ENCODE peak calls at places on chromosomes 2 and 18, in nine cellular contexts. One of them, this sample, is unnamed.

GRCh38 chr2:9663008-9663879 is 32.4 kb upstream of the YWHAQ start:
- DNase-seq in activated CD8-positive, alpha-beta T cell treated with anti-CD3 and anti-CD28 coated beads for 36 hours: no peak
- DNase-seq in choroid plexus epithelial cell: no peak
- DNase-seq in Caco-2: no peak
- DNase-seq in heart right ventricle: no peak
- DNase-seq in retinal pigment epithelial cell: no peak
- DNase-seq in D721Med: no peak
- DNase-seq in WERI-Rb-1: no peak
- DNase-seq in A549: no peak
- DNase-seq in this sample: no peak

GRCh38 chr2:167140767-167141166 is 252.5 kb downstream of the XIRP2 start:
- DNase-seq in WERI-Rb-1: no peak
- DNase-seq in D721Med: no peak
- DNase-seq in Caco-2: no peak
- DNase-seq in choroid plexus epithelial cell: peak
- DNase-seq in retinal pigment epithelial cell: peak
- DNase-seq in A549: no peak
- DNase-seq in activated CD8-positive, alpha-beta T cell treated with anti-CD3 and anti-CD28 coated beads for 36 hours: no peak
- DNase-seq in heart right ventricle: peak
- DNase-seq in this sample: peak

GRCh38 chr18:3463052-3463451 is 13.1 kb downstream of the TGIF1 start:
- DNase-seq in activated CD8-positive, alpha-beta T cell treated with anti-CD3 and anti-CD28 coated beads for 36 hours: no peak
- DNase-seq in choroid plexus epithelial cell: peak
- DNase-seq in heart right ventricle: no peak
- DNase-seq in WERI-Rb-1: no peak
- DNase-seq in D721Med: no peak
- DNase-seq in retinal pigment epithelial cell: no peak
- DNase-seq in Caco-2: no peak
- DNase-seq in A549: no peak
- DNase-seq in this sample: no peak

GRCh38 chr2:173858297-173858731 is 106.9 kb downstream of the SP3 start:
- DNase-seq in heart right ventricle: no peak
- DNase-seq in A549: no peak
- DNase-seq in D721Med: no peak
- DNase-seq in retinal pigment epithelial cell: no peak
- DNase-seq in Caco-2: no peak
- DNase-seq in WERI-Rb-1: no peak
- DNase-seq in choroid plexus epithelial cell: no peak
- DNase-seq in activated CD8-positive, alpha-beta T cell treated with anti-CD3 and anti-CD28 coated beads for 36 hours: no peak
- DNase-seq in this sample: no peak

GRCh38 chr2:52144588-52144987 is 1112.7 kb upstream of the NRXN1 start:
- DNase-seq in retinal pigment epithelial cell: no peak
- DNase-seq in WERI-Rb-1: no peak
- DNase-seq in heart right ventricle: no peak
- DNase-seq in choroid plexus epithelial cell: peak
- DNase-seq in Caco-2: no peak
- DNase-seq in D721Med: no peak
- DNase-seq in A549: no peak
- DNase-seq in activated CD8-positive, alpha-beta T cell treated with anti-CD3 and anti-CD28 coated beads for 36 hours: no peak
- DNase-seq in this sample: no peak

GRCh38 chr2:12313445-12314118 is 403.2 kb upstream of the TRIB2 start:
- DNase-seq in D721Med: no peak
- DNase-seq in activated CD8-positive, alpha-beta T cell treated with anti-CD3 and anti-CD28 coated beads for 36 hours: no peak
- DNase-seq in retinal pigment epithelial cell: no peak
- DNase-seq in choroid plexus epithelial cell: no peak
- DNase-seq in Caco-2: no peak
- DNase-seq in WERI-Rb-1: no peak
- DNase-seq in A549: no peak
- DNase-seq in heart right ventricle: peak
- DNase-seq in this sample: no peak

GRCh38 chr2:221465776-221466175 is 106.3 kb downstream of the EPHA4 start:
- DNase-seq in heart right ventricle: no peak
- DNase-seq in Caco-2: no peak
- DNase-seq in A549: no peak
- DNase-seq in D721Med: no peak
- DNase-seq in retinal pigment epithelial cell: no peak
- DNase-seq in activated CD8-positive, alpha-beta T cell treated with anti-CD3 and anti-CD28 coated beads for 36 hours: no peak
- DNase-seq in WERI-Rb-1: no peak
- DNase-seq in choroid plexus epithelial cell: no peak
- DNase-seq in this sample: no peak

GRCh38 chr2:215839816-215840215 is 173.5 kb downstream of the MREG start:
- DNase-seq in choroid plexus epithelial cell: no peak
- DNase-seq in activated CD8-positive, alpha-beta T cell treated with anti-CD3 and anti-CD28 coated beads for 36 hours: no peak
- DNase-seq in heart right ventricle: no peak
- DNase-seq in D721Med: no peak
- DNase-seq in WERI-Rb-1: no peak
- DNase-seq in Caco-2: no peak
- DNase-seq in retinal pigment epithelial cell: no peak
- DNase-seq in A549: no peak
- DNase-seq in this sample: no peak

GRCh38 chr2:54560146-54560881 is 104.2 kb downstream of the SPTBN1 start:
- DNase-seq in D721Med: no peak
- DNase-seq in heart right ventricle: no peak
- DNase-seq in Caco-2: no peak
- DNase-seq in A549: peak
- DNase-seq in activated CD8-positive, alpha-beta T cell treated with anti-CD3 and anti-CD28 coated beads for 36 hours: peak
- DNase-seq in retinal pigment epithelial cell: no peak
- DNase-seq in choroid plexus epithelial cell: peak
- DNase-seq in WERI-Rb-1: no peak
- DNase-seq in this sample: no peak

GRCh38 chr18:9599328-9599727 is 15.0 kb downstream of the PPP4R1 start:
- DNase-seq in activated CD8-positive, alpha-beta T cell treated with anti-CD3 and anti-CD28 coated beads for 36 hours: no peak
- DNase-seq in D721Med: no peak
- DNase-seq in A549: no peak
- DNase-seq in retinal pigment epithelial cell: no peak
- DNase-seq in choroid plexus epithelial cell: no peak
- DNase-seq in WERI-Rb-1: no peak
- DNase-seq in heart right ventricle: no peak
- DNase-seq in Caco-2: no peak
- DNase-seq in this sample: no peak

GRCh38 chr18:51266736-51267135 is 69.3 kb upstream of the MEX3C start:
- DNase-seq in WERI-Rb-1: no peak
- DNase-seq in activated CD8-positive, alpha-beta T cell treated with anti-CD3 and anti-CD28 coated beads for 36 hours: no peak
- DNase-seq in D721Med: no peak
- DNase-seq in Caco-2: no peak
- DNase-seq in A549: no peak
- DNase-seq in heart right ventricle: no peak
- DNase-seq in retinal pigment epithelial cell: no peak
- DNase-seq in choroid plexus epithelial cell: peak
- DNase-seq in this sample: peak

GRCh38 chr18:40006553-40007073 is 1948.4 kb upstream of the PIK3C3 start:
- DNase-seq in activated CD8-positive, alpha-beta T cell treated with anti-CD3 and anti-CD28 coated beads for 36 hours: no peak
- DNase-seq in A549: no peak
- DNase-seq in Caco-2: peak
- DNase-seq in retinal pigment epithelial cell: no peak
- DNase-seq in WERI-Rb-1: no peak
- DNase-seq in choroid plexus epithelial cell: no peak
- DNase-seq in D721Med: no peak
- DNase-seq in heart right ventricle: no peak
- DNase-seq in this sample: no peak

GRCh38 chr2:51813245-51813644 is 781.3 kb upstream of the NRXN1 start:
- DNase-seq in A549: no peak
- DNase-seq in WERI-Rb-1: no peak
- DNase-seq in retinal pigment epithelial cell: no peak
- DNase-seq in Caco-2: no peak
- DNase-seq in D721Med: no peak
- DNase-seq in choroid plexus epithelial cell: peak
- DNase-seq in activated CD8-positive, alpha-beta T cell treated with anti-CD3 and anti-CD28 coated beads for 36 hours: no peak
- DNase-seq in heart right ventricle: no peak
- DNase-seq in this sample: peak

GRCh38 chr2:180761224-180761623 is 219.2 kb upstream of the UBE2E3 start:
- DNase-seq in activated CD8-positive, alpha-beta T cell treated with anti-CD3 and anti-CD28 coated beads for 36 hours: no peak
- DNase-seq in A549: no peak
- DNase-seq in choroid plexus epithelial cell: peak
- DNase-seq in heart right ventricle: no peak
- DNase-seq in retinal pigment epithelial cell: no peak
- DNase-seq in D721Med: no peak
- DNase-seq in WERI-Rb-1: no peak
- DNase-seq in Caco-2: no peak
- DNase-seq in this sample: no peak

DNA sequence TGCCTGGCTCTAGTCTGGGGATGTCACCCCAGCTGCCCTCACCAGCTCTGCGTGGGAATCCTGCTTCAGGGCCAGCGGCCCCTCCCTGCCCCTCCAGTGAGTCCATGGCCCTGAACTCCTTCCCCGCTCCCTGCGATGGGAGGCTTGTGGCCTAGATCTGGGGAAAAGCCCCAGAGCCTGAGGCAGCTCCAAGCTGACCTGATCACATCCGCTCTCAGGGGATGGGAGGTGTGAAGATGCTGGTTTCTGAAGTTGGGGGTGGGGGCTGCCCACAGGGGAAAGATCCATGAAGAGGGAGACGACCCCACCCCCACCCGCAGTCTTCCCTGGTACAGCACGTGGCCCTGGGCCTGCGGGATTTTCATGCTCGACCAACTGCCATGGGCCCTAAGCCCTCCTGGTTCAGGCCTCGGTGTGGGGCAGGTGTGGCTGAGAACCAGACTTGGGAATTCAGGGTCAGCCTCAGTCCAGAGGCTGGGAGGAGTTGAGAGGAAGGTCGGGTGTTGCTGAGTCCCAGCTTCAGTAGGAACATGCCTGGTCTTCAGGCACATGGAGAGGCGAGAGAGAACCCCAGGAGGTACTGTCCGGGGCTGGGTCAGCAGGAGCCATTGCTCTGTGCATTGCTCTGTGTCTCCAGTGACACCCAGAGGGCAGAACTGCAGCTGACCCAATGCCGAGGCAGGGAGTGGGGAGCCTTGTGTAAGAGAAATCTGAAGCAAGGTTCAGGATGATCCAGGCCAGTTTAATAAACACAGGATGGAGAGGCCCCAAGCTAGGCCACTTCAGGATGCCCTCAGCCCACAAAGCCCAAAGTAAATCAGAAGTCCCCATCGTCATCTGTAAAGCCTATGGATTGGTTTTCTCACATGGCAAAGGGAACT is 115.1 kb downstream of the CAPN13 start:
- DNase-seq in activated CD8-positive, alpha-beta T cell treated with anti-CD3 and anti-CD28 coated beads for 36 hours: no peak
- DNase-seq in Caco-2: no peak
- DNase-seq in D721Med: no peak
- DNase-seq in A549: no peak
- DNase-seq in choroid plexus epithelial cell: peak
- DNase-seq in WERI-Rb-1: peak
- DNase-seq in retinal pigment epithelial cell: no peak
- DNase-seq in heart right ventricle: no peak
- DNase-seq in this sample: peak
- TF ChIP-seq CTCF in activated CD8-positive, alpha-beta T cell treated with anti-CD3 and anti-CD28 coated beads for 36 hours: no peak
- TF ChIP-seq CTCF in Caco-2: peak
- TF ChIP-seq CTCF in D721Med: no peak
- TF ChIP-seq CTCF in A549: peak
- TF ChIP-seq CTCF in choroid plexus epithelial cell: peak
- TF ChIP-seq CTCF in WERI-Rb-1: peak
- TF ChIP-seq CTCF in retinal pigment epithelial cell: peak
- TF ChIP-seq CTCF in heart right ventricle: no peak
- TF ChIP-seq CTCF in this sample: peak

DNA sequence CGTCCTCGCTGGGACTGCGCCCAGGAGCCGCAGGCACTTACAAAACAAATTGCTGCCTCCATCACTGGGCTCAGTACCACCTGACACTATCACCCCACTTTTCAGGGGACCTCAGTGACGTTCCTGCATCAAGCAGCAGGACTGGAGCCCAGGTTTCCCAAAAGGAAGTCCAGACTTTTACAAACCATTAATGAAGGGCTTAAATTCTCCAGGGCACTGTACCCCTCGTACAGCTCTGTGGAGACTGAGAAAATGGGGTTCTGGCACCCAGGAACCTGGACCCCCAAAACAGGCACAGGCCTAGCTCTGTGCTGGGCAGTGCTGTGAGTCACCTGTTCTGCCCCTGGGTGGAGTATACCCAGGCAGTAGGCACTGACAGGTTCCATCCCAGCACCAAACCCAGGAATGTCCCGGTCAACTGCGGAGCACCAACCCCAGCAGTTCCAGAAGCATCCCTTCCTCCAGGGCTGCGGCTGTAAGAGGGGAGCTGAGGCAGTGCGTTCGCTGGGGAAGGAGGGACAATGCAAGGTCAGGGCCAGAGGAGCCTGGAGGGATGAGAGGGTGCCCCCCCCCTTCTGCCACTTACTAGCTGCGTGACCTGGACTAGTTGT is 24.6 kb upstream of the NOTO start:
- DNase-seq in A549: peak
- DNase-seq in retinal pigment epithelial cell: no peak
- DNase-seq in Caco-2: no peak
- DNase-seq in WERI-Rb-1: no peak
- DNase-seq in D721Med: no peak
- DNase-seq in heart right ventricle: no peak
- DNase-seq in activated CD8-positive, alpha-beta T cell treated with anti-CD3 and anti-CD28 coated beads for 36 hours: no peak
- DNase-seq in choroid plexus epithelial cell: no peak
- DNase-seq in this sample: no peak
- TF ChIP-seq CTCF in A549: peak
- TF ChIP-seq CTCF in retinal pigment epithelial cell: no peak
- TF ChIP-seq CTCF in Caco-2: no peak
- TF ChIP-seq CTCF in WERI-Rb-1: peak
- TF ChIP-seq CTCF in D721Med: no peak
- TF ChIP-seq CTCF in heart right ventricle: no peak
- TF ChIP-seq CTCF in activated CD8-positive, alpha-beta T cell treated with anti-CD3 and anti-CD28 coated beads for 36 hours: peak
- TF ChIP-seq CTCF in choroid plexus epithelial cell: no peak
- TF ChIP-seq CTCF in this sample: no peak

DNA sequence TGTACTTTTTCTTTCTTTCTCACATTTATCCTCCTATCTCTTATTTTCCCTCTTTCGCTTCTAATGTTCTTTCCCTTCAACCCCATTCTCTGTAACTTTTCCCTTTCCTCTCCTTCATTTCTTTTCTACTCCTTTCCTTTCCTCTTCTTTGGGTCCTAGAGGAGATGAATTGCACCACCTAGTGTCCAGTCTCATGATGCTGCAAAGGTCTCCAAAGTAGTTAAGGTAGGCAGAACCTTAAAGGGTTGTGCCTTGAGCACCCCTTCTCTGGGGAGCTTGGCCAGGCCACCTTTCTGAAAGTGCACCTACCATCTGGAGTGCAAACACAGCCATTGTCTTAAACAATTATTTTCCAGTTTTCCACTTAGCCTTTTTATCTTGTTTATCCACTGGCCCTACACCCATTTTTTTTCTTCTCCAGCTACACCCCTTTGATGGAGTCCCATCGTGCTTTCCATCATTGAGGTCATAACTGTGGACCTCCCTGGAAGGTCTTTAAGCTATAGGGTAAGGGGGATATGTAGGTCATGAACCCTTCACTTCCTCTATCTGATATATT is 156.0 kb downstream of the ESCO1 start:
- DNase-seq in activated CD8-positive, alpha-beta T cell treated with anti-CD3 and anti-CD28 coated beads for 36 hours: peak
- DNase-seq in Caco-2: peak
- DNase-seq in D721Med: no peak
- DNase-seq in A549: peak
- DNase-seq in retinal pigment epithelial cell: no peak
- DNase-seq in WERI-Rb-1: peak
- DNase-seq in choroid plexus epithelial cell: peak
- DNase-seq in heart right ventricle: peak
- DNase-seq in this sample: peak
- TF ChIP-seq CTCF in activated CD8-positive, alpha-beta T cell treated with anti-CD3 and anti-CD28 coated beads for 36 hours: peak
- TF ChIP-seq CTCF in Caco-2: peak
- TF ChIP-seq CTCF in D721Med: peak
- TF ChIP-seq CTCF in A549: peak
- TF ChIP-seq CTCF in retinal pigment epithelial cell: peak
- TF ChIP-seq CTCF in WERI-Rb-1: peak
- TF ChIP-seq CTCF in choroid plexus epithelial cell: peak
- TF ChIP-seq CTCF in heart right ventricle: peak
- TF ChIP-seq CTCF in this sample: peak

DNA sequence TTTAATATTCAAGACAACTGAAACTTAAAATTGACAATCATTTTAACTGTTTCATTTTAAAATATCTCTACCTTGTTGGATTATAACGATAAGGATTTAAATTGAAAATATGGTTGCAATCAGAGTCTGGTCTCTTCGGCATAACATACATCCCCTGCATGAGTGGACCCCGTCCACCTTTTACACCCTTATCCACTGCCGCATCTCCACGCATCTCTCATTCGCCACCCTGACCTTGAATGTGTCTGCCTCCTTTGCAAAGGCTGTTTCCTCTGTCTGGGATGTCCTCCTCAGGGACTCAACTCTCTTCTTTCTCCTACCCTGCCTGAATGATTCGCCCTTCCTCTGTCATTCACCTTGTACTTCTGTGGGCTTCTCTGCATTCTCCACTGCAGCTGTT is 87.6 kb downstream of the SPATS2L start:
- DNase-seq in choroid plexus epithelial cell: no peak
- DNase-seq in activated CD8-positive, alpha-beta T cell treated with anti-CD3 and anti-CD28 coated beads for 36 hours: no peak
- DNase-seq in WERI-Rb-1: no peak
- DNase-seq in heart right ventricle: no peak
- DNase-seq in A549: no peak
- DNase-seq in retinal pigment epithelial cell: no peak
- DNase-seq in D721Med: no peak
- DNase-seq in Caco-2: no peak
- DNase-seq in this sample: no peak
- TF ChIP-seq CTCF in choroid plexus epithelial cell: no peak
- TF ChIP-seq CTCF in activated CD8-positive, alpha-beta T cell treated with anti-CD3 and anti-CD28 coated beads for 36 hours: no peak
- TF ChIP-seq CTCF in WERI-Rb-1: no peak
- TF ChIP-seq CTCF in heart right ventricle: no peak
- TF ChIP-seq CTCF in A549: no peak
- TF ChIP-seq CTCF in retinal pigment epithelial cell: no peak
- TF ChIP-seq CTCF in D721Med: no peak
- TF ChIP-seq CTCF in Caco-2: no peak
- TF ChIP-seq CTCF in this sample: no peak